ENCODE peak calls at places on chromosomes 4 and X, in eight cellular contexts. One of them, this sample, is unnamed.

GRCh38 chr4:109155682-109156243 is 146.7 kb downstream of the COL25A1 start:
- DNase-seq in PC-3: no peak
- DNase-seq in trophoblast cell: no peak
- DNase-seq in mesendoderm: no peak
- DNase-seq in substantia nigra: no peak
- DNase-seq in coronary artery: no peak
- DNase-seq in upper lobe of left lung: no peak
- DNase-seq in left ventricle myocardium inferior: no peak
- DNase-seq in this sample: no peak

GRCh38 chr4:122810669-122811068 is 16.0 kb upstream of the FGF2 start:
- DNase-seq in mesendoderm: no peak
- DNase-seq in PC-3: no peak
- DNase-seq in substantia nigra: no peak
- DNase-seq in coronary artery: no peak
- DNase-seq in left ventricle myocardium inferior: no peak
- DNase-seq in upper lobe of left lung: no peak
- DNase-seq in trophoblast cell: no peak
- DNase-seq in this sample: no peak

GRCh38 chr4:39023059-39023458 is 9.2 kb downstream of the TMEM156 start:
- DNase-seq in trophoblast cell: peak
- DNase-seq in PC-3: no peak
- DNase-seq in substantia nigra: no peak
- DNase-seq in mesendoderm: no peak
- DNase-seq in upper lobe of left lung: no peak
- DNase-seq in left ventricle myocardium inferior: no peak
- DNase-seq in coronary artery: no peak
- DNase-seq in this sample: no peak

GRCh38 chr4:157225096-157225495 is 4.6 kb downstream of the GRIA2 start:
- DNase-seq in trophoblast cell: no peak
- DNase-seq in PC-3: no peak
- DNase-seq in mesendoderm: no peak
- DNase-seq in substantia nigra: no peak
- DNase-seq in upper lobe of left lung: no peak
- DNase-seq in coronary artery: no peak
- DNase-seq in left ventricle myocardium inferior: no peak
- DNase-seq in this sample: no peak

GRCh38 chr4:120443111-120443510 is 376.5 kb upstream of the MAD2L1 start:
- DNase-seq in upper lobe of left lung: no peak
- DNase-seq in trophoblast cell: no peak
- DNase-seq in coronary artery: no peak
- DNase-seq in left ventricle myocardium inferior: no peak
- DNase-seq in PC-3: no peak
- DNase-seq in substantia nigra: no peak
- DNase-seq in mesendoderm: no peak
- DNase-seq in this sample: no peak

GRCh38 chrX:6041630-6042029 is 187.0 kb downstream of the NLGN4X start:
- DNase-seq in substantia nigra: no peak
- DNase-seq in mesendoderm: no peak
- DNase-seq in PC-3: peak
- DNase-seq in trophoblast cell: no peak
- DNase-seq in left ventricle myocardium inferior: no peak
- DNase-seq in upper lobe of left lung: no peak
- DNase-seq in coronary artery: no peak
- DNase-seq in this sample: no peak

GRCh38 chrX:120419465-120419864 is 49.6 kb downstream of the LAMP2 start:
- DNase-seq in left ventricle myocardium inferior: no peak
- DNase-seq in mesendoderm: no peak
- DNase-seq in substantia nigra: no peak
- DNase-seq in trophoblast cell: no peak
- DNase-seq in upper lobe of left lung: no peak
- DNase-seq in PC-3: no peak
- DNase-seq in coronary artery: no peak
- DNase-seq in this sample: no peak

GRCh38 chr4:162015090-162015489 is 148.7 kb downstream of the FSTL5 start:
- DNase-seq in trophoblast cell: no peak
- DNase-seq in mesendoderm: no peak
- DNase-seq in PC-3: no peak
- DNase-seq in upper lobe of left lung: no peak
- DNase-seq in substantia nigra: no peak
- DNase-seq in coronary artery: no peak
- DNase-seq in left ventricle myocardium inferior: no peak
- DNase-seq in this sample: no peak

GRCh38 chr4:86033171-86033570 is 326.7 kb downstream of the MAPK10 start:
- DNase-seq in trophoblast cell: no peak
- DNase-seq in mesendoderm: no peak
- DNase-seq in coronary artery: peak
- DNase-seq in upper lobe of left lung: no peak
- DNase-seq in PC-3: peak
- DNase-seq in substantia nigra: no peak
- DNase-seq in left ventricle myocardium inferior: peak
- DNase-seq in this sample: peak

GRCh38 chr4:25437951-25438350 is 60.9 kb downstream of the ANAPC4 start:
- DNase-seq in coronary artery: peak
- DNase-seq in substantia nigra: no peak
- DNase-seq in trophoblast cell: no peak
- DNase-seq in upper lobe of left lung: no peak
- DNase-seq in PC-3: no peak
- DNase-seq in left ventricle myocardium inferior: no peak
- DNase-seq in mesendoderm: no peak
- DNase-seq in this sample: no peak

GRCh38 chr4:188433916-188434315 is 294.7 kb downstream of the TRIML1 start:
- DNase-seq in coronary artery: no peak
- DNase-seq in left ventricle myocardium inferior: no peak
- DNase-seq in upper lobe of left lung: no peak
- DNase-seq in trophoblast cell: no peak
- DNase-seq in PC-3: no peak
- DNase-seq in substantia nigra: no peak
- DNase-seq in mesendoderm: no peak
- DNase-seq in this sample: no peak

GRCh38 chr4:159856451-159856850 is 753.6 kb downstream of the RAPGEF2 start:
- DNase-seq in PC-3: no peak
- DNase-seq in mesendoderm: peak
- DNase-seq in upper lobe of left lung: no peak
- DNase-seq in substantia nigra: no peak
- DNase-seq in coronary artery: no peak
- DNase-seq in trophoblast cell: no peak
- DNase-seq in left ventricle myocardium inferior: no peak
- DNase-seq in this sample: no peak

GRCh38 chr4:12943069-12943468 is 541.1 kb downstream of the RAB28 start:
- DNase-seq in substantia nigra: no peak
- DNase-seq in trophoblast cell: no peak
- DNase-seq in upper lobe of left lung: no peak
- DNase-seq in coronary artery: no peak
- DNase-seq in PC-3: no peak
- DNase-seq in mesendoderm: no peak
- DNase-seq in left ventricle myocardium inferior: no peak
- DNase-seq in this sample: no peak

GRCh38 chrX:125681507-125681906 is 361.8 kb downstream of the TEX13C start:
- DNase-seq in coronary artery: no peak
- DNase-seq in PC-3: no peak
- DNase-seq in left ventricle myocardium inferior: no peak
- DNase-seq in upper lobe of left lung: no peak
- DNase-seq in mesendoderm: no peak
- DNase-seq in trophoblast cell: no peak
- DNase-seq in substantia nigra: no peak
- DNase-seq in this sample: no peak
- H3K27ac ChIP-seq in coronary artery: no peak
- H3K27ac ChIP-seq in PC-3: no peak
- H3K27ac ChIP-seq in left ventricle myocardium inferior: no peak
- H3K27ac ChIP-seq in upper lobe of left lung: no peak
- H3K27ac ChIP-seq in mesendoderm: no peak
- H3K27ac ChIP-seq in trophoblast cell: no peak
- H3K27ac ChIP-seq in substantia nigra: no peak
- H3K27ac ChIP-seq in this sample: no peak

GRCh38 chrX:135557344-135557743 is 36.9 kb downstream of the INTS6L start:
- DNase-seq in left ventricle myocardium inferior: no peak
- DNase-seq in mesendoderm: no peak
- DNase-seq in PC-3: no peak
- DNase-seq in coronary artery: no peak
- DNase-seq in upper lobe of left lung: no peak
- DNase-seq in trophoblast cell: no peak
- DNase-seq in substantia nigra: no peak
- DNase-seq in this sample: no peak
- H3K27ac ChIP-seq in left ventricle myocardium inferior: no peak
- H3K27ac ChIP-seq in mesendoderm: no peak
- H3K27ac ChIP-seq in PC-3: no peak
- H3K27ac ChIP-seq in coronary artery: no peak
- H3K27ac ChIP-seq in upper lobe of left lung: no peak
- H3K27ac ChIP-seq in trophoblast cell: no peak
- H3K27ac ChIP-seq in substantia nigra: no peak
- H3K27ac ChIP-seq in this sample: no peak

GRCh38 chr4:118767109-118767508 is 68.8 kb downstream of the SEC24D start:
- DNase-seq in mesendoderm: no peak
- DNase-seq in trophoblast cell: no peak
- DNase-seq in substantia nigra: no peak
- DNase-seq in coronary artery: no peak
- DNase-seq in PC-3: no peak
- DNase-seq in left ventricle myocardium inferior: no peak
- DNase-seq in upper lobe of left lung: no peak
- DNase-seq in this sample: no peak

GRCh38 chr4:118770741-118771187 is 65.2 kb downstream of the SEC24D start:
- DNase-seq in mesendoderm: no peak
- DNase-seq in upper lobe of left lung: no peak
- DNase-seq in trophoblast cell: no peak
- DNase-seq in PC-3: no peak
- DNase-seq in left ventricle myocardium inferior: no peak
- DNase-seq in coronary artery: no peak
- DNase-seq in substantia nigra: no peak
- DNase-seq in this sample: no peak

GRCh38 chr4:118772149-118773081 is 63.5 kb downstream of the SEC24D start:
- DNase-seq in PC-3: peak
- DNase-seq in mesendoderm: peak
- DNase-seq in upper lobe of left lung: no peak
- DNase-seq in coronary artery: no peak
- DNase-seq in trophoblast cell: no peak
- DNase-seq in left ventricle myocardium inferior: no peak
- DNase-seq in substantia nigra: no peak
- DNase-seq in this sample: no peak

GRCh38 chr4:118765399-118765798 is 70.5 kb downstream of the SEC24D start:
- DNase-seq in substantia nigra: no peak
- DNase-seq in coronary artery: no peak
- DNase-seq in trophoblast cell: no peak
- DNase-seq in mesendoderm: no peak
- DNase-seq in left ventricle myocardium inferior: no peak
- DNase-seq in upper lobe of left lung: no peak
- DNase-seq in PC-3: peak
- DNase-seq in this sample: no peak

DNA sequence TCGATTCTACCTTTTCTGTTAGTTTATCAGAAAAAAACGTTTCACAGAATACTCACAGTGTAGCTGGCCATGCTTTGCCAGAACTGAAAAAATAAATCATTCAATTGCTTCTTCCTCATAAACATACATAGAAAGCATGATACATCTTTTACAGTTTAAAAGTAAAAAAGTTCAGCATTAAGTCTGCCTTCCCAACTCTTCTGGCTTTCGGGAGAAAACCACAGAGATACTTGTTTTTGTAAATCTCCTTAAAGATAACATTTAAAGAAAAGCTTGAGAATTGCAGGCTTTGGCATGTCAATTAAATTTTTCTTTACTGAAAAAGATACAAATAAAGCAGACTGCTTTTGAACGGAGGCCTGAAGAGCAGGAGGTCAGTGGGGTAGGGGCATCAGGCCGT is 66.8 kb downstream of the SEC24D start:
- DNase-seq in mesendoderm: no peak
- DNase-seq in left ventricle myocardium inferior: no peak
- DNase-seq in upper lobe of left lung: no peak
- DNase-seq in coronary artery: no peak
- DNase-seq in substantia nigra: no peak
- DNase-seq in PC-3: no peak
- DNase-seq in trophoblast cell: no peak
- DNase-seq in this sample: no peak
- H3K27ac ChIP-seq in mesendoderm: no peak
- H3K27ac ChIP-seq in left ventricle myocardium inferior: peak
- H3K27ac ChIP-seq in upper lobe of left lung: no peak
- H3K27ac ChIP-seq in coronary artery: peak
- H3K27ac ChIP-seq in substantia nigra: no peak
- H3K27ac ChIP-seq in PC-3: no peak
- H3K27ac ChIP-seq in trophoblast cell: peak
- H3K27ac ChIP-seq in this sample: no peak

GRCh38 chr4:142408003-142408441 is 438.1 kb downstream of the INPP4B start:
- DNase-seq in trophoblast cell: peak
- DNase-seq in mesendoderm: peak
- DNase-seq in substantia nigra: no peak
- DNase-seq in PC-3: peak
- DNase-seq in upper lobe of left lung: no peak
- DNase-seq in left ventricle myocardium inferior: no peak
- DNase-seq in coronary artery: no peak
- DNase-seq in this sample: no peak
- H3K27ac ChIP-seq in trophoblast cell: no peak
- H3K27ac ChIP-seq in mesendoderm: no peak
- H3K27ac ChIP-seq in substantia nigra: no peak
- H3K27ac ChIP-seq in PC-3: peak
- H3K27ac ChIP-seq in upper lobe of left lung: no peak
- H3K27ac ChIP-seq in left ventricle myocardium inferior: no peak
- H3K27ac ChIP-seq in coronary artery: no peak
- H3K27ac ChIP-seq in this sample: no peak

GRCh38 chr4:75325316-75325715 is 188.9 kb downstream of the RCHY1 start:
- DNase-seq in upper lobe of left lung: no peak
- DNase-seq in left ventricle myocardium inferior: no peak
- DNase-seq in mesendoderm: peak
- DNase-seq in PC-3: no peak
- DNase-seq in coronary artery: no peak
- DNase-seq in substantia nigra: no peak
- DNase-seq in trophoblast cell: no peak
- DNase-seq in this sample: no peak

GRCh38 chr4:75327804-75328512 is 186.2 kb downstream of the RCHY1 start:
- DNase-seq in trophoblast cell: no peak
- DNase-seq in left ventricle myocardium inferior: no peak
- DNase-seq in mesendoderm: no peak
- DNase-seq in PC-3: no peak
- DNase-seq in coronary artery: peak
- DNase-seq in substantia nigra: no peak
- DNase-seq in upper lobe of left lung: no peak
- DNase-seq in this sample: peak
- H3K27ac ChIP-seq in trophoblast cell: no peak
- H3K27ac ChIP-seq in left ventricle myocardium inferior: peak
- H3K27ac ChIP-seq in mesendoderm: no peak
- H3K27ac ChIP-seq in PC-3: no peak
- H3K27ac ChIP-seq in coronary artery: peak
- H3K27ac ChIP-seq in substantia nigra: no peak
- H3K27ac ChIP-seq in upper lobe of left lung: no peak
- H3K27ac ChIP-seq in this sample: no peak

DNA sequence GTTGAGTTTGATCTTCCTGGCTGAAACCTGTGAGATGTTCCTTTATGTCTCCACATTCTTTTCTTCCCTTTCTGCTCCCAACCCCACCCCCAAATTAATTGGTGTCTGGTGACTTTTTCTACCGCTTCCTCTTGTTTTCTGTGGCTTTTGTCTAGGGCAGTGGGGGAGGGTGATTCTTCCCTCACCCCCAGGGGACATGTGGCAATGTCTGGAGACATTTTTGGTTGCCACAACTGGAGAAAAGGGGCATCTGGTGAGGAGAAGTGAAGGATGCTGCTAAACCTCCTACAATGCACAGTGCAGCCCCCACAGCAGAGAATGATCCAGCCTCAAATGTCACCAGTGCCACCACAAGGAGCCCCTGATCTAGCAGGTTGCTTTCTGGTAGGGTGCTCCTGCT is 152.9 kb downstream of the NHS start:
- DNase-seq in PC-3: no peak
- DNase-seq in trophoblast cell: no peak
- DNase-seq in coronary artery: no peak
- DNase-seq in left ventricle myocardium inferior: no peak
- DNase-seq in substantia nigra: no peak
- DNase-seq in upper lobe of left lung: no peak
- DNase-seq in mesendoderm: no peak
- DNase-seq in this sample: no peak
- H3K27ac ChIP-seq in PC-3: no peak
- H3K27ac ChIP-seq in trophoblast cell: no peak
- H3K27ac ChIP-seq in coronary artery: peak
- H3K27ac ChIP-seq in left ventricle myocardium inferior: peak
- H3K27ac ChIP-seq in substantia nigra: no peak
- H3K27ac ChIP-seq in upper lobe of left lung: peak
- H3K27ac ChIP-seq in mesendoderm: no peak
- H3K27ac ChIP-seq in this sample: peak